ENCODE peak calls at places on chromosomes 13 and 19, in four cellular contexts. C is PC-9, Z is fibroblast of lung, O is H9. E is an unnamed sample. For H3K4me1, the result is how much of the 10 kb centered on the place peaks cover.

GRCh38 chr13:111203742-111204386 is 88.8 kb downstream of the ARHGEF7 start:
- DNase-seq in C (no peak), Z (no peak), O (no peak), E (no peak)

GRCh38 chr19:40424637-40425449 is 949 bp downstream of the SERTAD1 start:
- DNase-seq in C (no peak), Z (peak), O (peak), E (no peak)

GRCh38 chr19:33497778-33498175 is 23.8 kb downstream of the PEPD start:
- DNase-seq in C (no peak), Z (no peak), O (no peak), E (no peak)

GRCh38 chr13:111944171-111944583 is 122.8 kb upstream of the SOX1 start:
- DNase-seq in C (no peak), Z (no peak), O (peak), E (no peak)

GRCh38 chr19:4969772-4970531 is 1.0 kb downstream of the KDM4B start:
- DNase-seq in C (no peak), Z (peak), O (no peak), E (no peak)

GRCh38 chr19:35468637-35469036 is 20.6 kb downstream of the FFAR2 start:
- DNase-seq in C (peak), Z (peak), O (peak), E (no peak)

GRCh38 chr13:113584870-113585671 is 518 bp downstream of the TFDP1 start:
- DNase-seq in C (no peak), Z (peak), O (peak), E (peak)

GRCh38 chr13:80339841-80340642 is 884 bp downstream of the SPRY2 start:
- DNase-seq in C (no peak), Z (peak), O (no peak), E (no peak)

GRCh38 chr13:43195551-43195950 is 172.2 kb downstream of the DNAJC15 start:
- DNase-seq in C (no peak), Z (no peak), O (no peak), E (no peak)

GRCh38 chr19:41327499-41328156 is 17.7 kb downstream of the CCDC97 start:
- DNase-seq in C (peak), Z (peak), O (peak), E (peak)

GRCh38 chr19:47377208-47377701 is 28.1 kb downstream of the DHX34 start:
- DNase-seq in C (no peak), Z (no peak), O (no peak), E (no peak)

GRCh38 chr19:58476498-58477015 is 405 bp downstream of the ZNF446 start:
- DNase-seq in C (no peak), Z (no peak), O (peak), E (no peak)

GRCh38 chr19:33035461-33035860 is 29.2 kb downstream of the RHPN2 start:
- DNase-seq in C (no peak), Z (no peak), O (no peak), E (no peak)

GRCh38 chr19:2171349-2172145 is 7.8 kb downstream of the DOT1L start:
- DNase-seq in C (no peak), Z (peak), O (peak), E (no peak)

DNA sequence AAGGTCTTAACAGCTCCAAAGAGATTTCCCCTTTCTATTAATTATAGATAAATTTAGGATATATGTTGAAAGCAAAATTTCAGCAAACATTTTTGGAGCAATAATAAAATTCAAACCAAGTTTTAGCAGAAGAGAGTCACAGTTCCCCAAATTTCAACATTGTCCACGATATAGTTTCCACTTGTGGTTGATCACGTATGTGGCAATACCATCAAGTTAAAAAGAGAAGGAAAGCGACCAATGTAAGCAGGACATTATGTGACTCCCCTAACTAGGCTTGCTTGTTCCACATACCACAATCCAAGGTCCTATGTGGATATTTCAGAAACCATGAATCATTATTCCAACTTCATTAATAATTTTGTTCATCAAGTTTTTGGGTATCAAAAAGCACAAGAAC is 52.8 kb downstream of the ELF1 start:
- DNase-seq in C (no peak), Z (no peak), O (no peak), E (no peak)
- H3K4me1 ChIP-seq in C (under half), Z (under half), O (under half), E (under half)

DNA sequence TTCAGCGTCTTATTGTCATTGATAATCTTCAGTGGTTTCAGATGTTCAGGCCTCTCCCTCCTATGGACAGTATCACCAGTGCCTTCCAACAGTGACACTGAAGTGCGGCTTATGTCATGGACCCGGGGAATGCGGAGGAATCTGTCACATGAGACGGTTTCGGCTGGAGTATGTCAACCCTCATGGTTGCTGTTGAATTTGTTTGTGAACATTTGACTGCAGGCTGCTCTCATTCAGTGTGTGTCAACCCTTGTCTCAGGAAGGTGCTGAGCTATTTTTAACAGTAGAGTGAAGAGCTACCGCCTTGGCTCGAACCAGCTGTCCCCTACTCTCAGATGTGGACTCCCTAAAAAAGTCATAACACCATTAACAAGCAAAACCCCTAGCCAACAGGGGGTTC is 138.8 kb upstream of the RNF113B start:
- DNase-seq in C (no peak), Z (no peak), O (no peak), E (no peak)
- H3K4me1 ChIP-seq in C (under half), Z (under half), O (under half), E (under half)

GRCh38 chr13:23701646-23702045 is 131.4 kb downstream of the TNFRSF19 start:
- DNase-seq in C (no peak), Z (peak), O (no peak), E (no peak)

GRCh38 chr13:23697772-23698313 is 127.6 kb downstream of the TNFRSF19 start:
- DNase-seq in C (no peak), Z (no peak), O (no peak), E (no peak)

GRCh38 chr13:23701191-23701590 is 131.0 kb downstream of the TNFRSF19 start:
- DNase-seq in C (no peak), Z (no peak), O (no peak), E (no peak)

GRCh38 chr13:23696610-23697009 is 126.4 kb downstream of the TNFRSF19 start:
- DNase-seq in C (no peak), Z (no peak), O (no peak), E (no peak)

DNA sequence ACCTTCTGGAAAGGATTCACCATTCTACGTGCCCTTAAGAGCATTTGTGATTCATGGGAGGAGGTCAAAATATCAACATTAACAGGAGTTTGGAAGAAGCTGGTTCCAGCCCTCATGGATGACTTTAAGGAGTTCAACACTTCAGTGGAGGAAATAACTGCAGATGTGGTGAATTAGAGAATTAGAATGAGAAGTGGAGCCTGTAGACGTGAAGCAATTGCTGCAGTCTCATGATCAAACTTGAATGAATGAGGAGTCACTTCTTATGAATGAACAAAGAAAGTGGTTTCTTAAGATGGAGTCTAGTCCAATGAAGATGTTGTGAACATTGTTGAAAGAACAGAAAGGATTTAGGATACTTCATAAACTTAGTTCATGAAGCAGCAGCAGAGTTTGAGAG is 129.1 kb downstream of the TNFRSF19 start:
- DNase-seq in C (no peak), Z (no peak), O (no peak), E (no peak)
- H3K4me1 ChIP-seq in C (under half), Z (under half), O (under half), E (under half)

GRCh38 chr13:21060063-21060826 is 1.1 kb downstream of the LATS2 start:
- DNase-seq in C (no peak), Z (no peak), O (no peak), E (no peak)

GRCh38 chr13:21055511-21056045 is 5.8 kb downstream of the LATS2 start:
- DNase-seq in C (no peak), Z (no peak), O (no peak), E (no peak)

GRCh38 chr13:21060827-21061076 is 634 bp downstream of the LATS2 start:
- DNase-seq in C (no peak), Z (no peak), O (no peak), E (no peak)

GRCh38 chr13:21061077-21061945 is at the start of gene LATS2:
- DNase-seq in C (peak), Z (peak), O (peak), E (peak)

GRCh38 chr13:21058361-21058760 is 3.0 kb downstream of the LATS2 start:
- DNase-seq in C (no peak), Z (peak), O (no peak), E (no peak)
- H3K4me1 ChIP-seq in C (under half), Z (under half), O (under half), E (under half)

E was measured in RWPE2.